ENCODE peak calls at places on chromosome 20, in four cellular contexts. One of them, this sample, is unnamed.
A peak's percentile ranks its signal among the peaks of the same experiment; 100 is the strongest.

GRCh38 chr20:41373851-41374567 is 7.4 kb upstream of the EMILIN3 start:
- DNase-seq in PC-3: no peak
- DNase-seq in RWPE1: no peak
- DNase-seq in left ventricle myocardium inferior: no peak
- DNase-seq in this sample: no peak

GRCh38 chr20:31537116-31537858 is 23.0 kb downstream of the HM13 start:
- DNase-seq in PC-3: no peak
- DNase-seq in RWPE1: no peak
- DNase-seq in left ventricle myocardium inferior: no peak
- DNase-seq in this sample: no peak

GRCh38 chr20:41540916-41541315 is 77.3 kb downstream of the CHD6 start:
- DNase-seq in PC-3: no peak
- DNase-seq in RWPE1: no peak
- DNase-seq in left ventricle myocardium inferior: no peak
- DNase-seq in this sample: no peak

GRCh38 chr20:35954907-35955251 is 577 bp upstream of the SCAND1 start:
- DNase-seq in RWPE1: peak; percentile 67
- DNase-seq in PC-3: peak; percentile 30
- DNase-seq in left ventricle myocardium inferior: no peak
- DNase-seq in this sample: no peak

GRCh38 chr20:56995635-56996075 is 270.8 kb downstream of the BMP7 start:
- DNase-seq in RWPE1: peak; percentile 80
- DNase-seq in left ventricle myocardium inferior: no peak
- DNase-seq in PC-3: peak; percentile 72
- DNase-seq in this sample: peak; percentile 75

GRCh38 chr20:16574656-16575355 is 1.6 kb upstream of the KIF16B start:
- DNase-seq in PC-3: peak; percentile 91
- DNase-seq in RWPE1: peak; percentile 94
- DNase-seq in left ventricle myocardium inferior: peak; percentile 94
- DNase-seq in this sample: peak; percentile 85

GRCh38 chr20:31663838-31664695 is 26.4 kb downstream of the COX4I2 start:
- DNase-seq in PC-3: peak; percentile 32
- DNase-seq in left ventricle myocardium inferior: no peak
- DNase-seq in RWPE1: no peak
- DNase-seq in this sample: no peak

GRCh38 chr20:5928063-5928462 is 22.3 kb downstream of the TRMT6 start:
- DNase-seq in PC-3: no peak
- DNase-seq in left ventricle myocardium inferior: no peak
- DNase-seq in RWPE1: no peak
- DNase-seq in this sample: no peak

GRCh38 chr20:18986146-18986830 is 172.7 kb downstream of the SCP2D1 start:
- DNase-seq in left ventricle myocardium inferior: no peak
- DNase-seq in RWPE1: no peak
- DNase-seq in PC-3: peak; percentile 24
- DNase-seq in this sample: no peak

GRCh38 chr20:61516398-61517208 is 264.5 kb downstream of the CDH4 start:
- DNase-seq in PC-3: no peak
- DNase-seq in RWPE1: no peak
- DNase-seq in left ventricle myocardium inferior: peak; percentile 30
- DNase-seq in this sample: no peak

GRCh38 chr20:62267543-62267942 is 29.2 kb downstream of the OSBPL2 start:
- DNase-seq in left ventricle myocardium inferior: peak; percentile 51
- DNase-seq in RWPE1: peak; percentile 74
- DNase-seq in PC-3: no peak
- DNase-seq in this sample: no peak

GRCh38 chr20:57476641-57477461 is 48.1 kb downstream of the CTCFL start:
- DNase-seq in RWPE1: no peak
- DNase-seq in left ventricle myocardium inferior: no peak
- DNase-seq in PC-3: no peak
- DNase-seq in this sample: no peak

GRCh38 chr20:39993737-39994136 is 695.3 kb downstream of the MAFB start:
- DNase-seq in RWPE1: no peak
- DNase-seq in PC-3: no peak
- DNase-seq in left ventricle myocardium inferior: peak; percentile 17
- DNase-seq in this sample: no peak

GRCh38 chr20:53903652-53903987 is 166.8 kb downstream of the BCAS1 start:
- DNase-seq in RWPE1: peak; percentile 36
- DNase-seq in PC-3: no peak
- DNase-seq in left ventricle myocardium inferior: no peak
- DNase-seq in this sample: no peak

GRCh38 chr20:35618372-35619131 is 2.9 kb downstream of the SPAG4 start:
- DNase-seq in PC-3: peak; percentile 46
- DNase-seq in left ventricle myocardium inferior: no peak
- DNase-seq in RWPE1: peak; percentile 60
- DNase-seq in this sample: no peak

GRCh38 chr20:52179331-52180166 is 12.0 kb downstream of the ZFP64 start:
- DNase-seq in PC-3: no peak
- DNase-seq in left ventricle myocardium inferior: no peak
- DNase-seq in RWPE1: no peak
- DNase-seq in this sample: no peak

GRCh38 chr20:52601295-52601971 is 370.7 kb upstream of the TSHZ2 start:
- DNase-seq in PC-3: no peak
- DNase-seq in RWPE1: no peak
- DNase-seq in left ventricle myocardium inferior: no peak
- DNase-seq in this sample: peak; percentile 22

GRCh38 chr20:14415492-14415891 is 78.1 kb upstream of the FLRT3 start:
- DNase-seq in PC-3: peak; percentile 28
- DNase-seq in RWPE1: no peak
- DNase-seq in left ventricle myocardium inferior: no peak
- DNase-seq in this sample: no peak

GRCh38 chr20:36407196-36407733 is 101.1 kb downstream of the DLGAP4 start:
- DNase-seq in PC-3: peak; percentile 7
- DNase-seq in left ventricle myocardium inferior: no peak
- DNase-seq in RWPE1: peak; percentile 48
- DNase-seq in this sample: no peak

GRCh38 chr20:62452475-62453095 is 23.2 kb downstream of the GATA5 start:
- DNase-seq in PC-3: no peak
- DNase-seq in left ventricle myocardium inferior: no peak
- DNase-seq in RWPE1: peak; percentile 36
- DNase-seq in this sample: no peak

GRCh38 chr20:32664352-32665159 is 9.2 kb downstream of the C20orf203 start:
- DNase-seq in PC-3: no peak
- DNase-seq in left ventricle myocardium inferior: no peak
- DNase-seq in RWPE1: no peak
- DNase-seq in this sample: no peak

GRCh38 chr20:23641936-23642751 is 4.4 kb upstream of the CST3 start:
- DNase-seq in PC-3: peak; percentile 75
- DNase-seq in left ventricle myocardium inferior: no peak
- DNase-seq in RWPE1: peak; percentile 53
- DNase-seq in this sample: no peak

GRCh38 chr20:32581839-32582658 is 3.1 kb downstream of the NOL4L start:
- DNase-seq in PC-3: no peak
- DNase-seq in left ventricle myocardium inferior: no peak
- DNase-seq in RWPE1: no peak
- DNase-seq in this sample: peak; percentile 71

GRCh38 chr20:16260911-16261310 is 312.3 kb downstream of the KIF16B start:
- DNase-seq in PC-3: peak; percentile 61
- DNase-seq in RWPE1: no peak
- DNase-seq in left ventricle myocardium inferior: no peak
- DNase-seq in this sample: no peak

GRCh38 chr20:57824909-57825308 is 115.1 kb upstream of the PMEPA1 start:
- DNase-seq in left ventricle myocardium inferior: no peak
- DNase-seq in PC-3: no peak
- DNase-seq in RWPE1: no peak
- DNase-seq in this sample: no peak

GRCh38 chr20:23335521-23335920 is 15.1 kb upstream of the NXT1 start:
- DNase-seq in RWPE1: no peak
- DNase-seq in PC-3: no peak
- DNase-seq in left ventricle myocardium inferior: no peak
- DNase-seq in this sample: no peak

GRCh38 chr20:1242530-1242929 is 16.7 kb downstream of the RAD21L1 start:
- DNase-seq in left ventricle myocardium inferior: no peak
- DNase-seq in PC-3: peak; percentile 86
- DNase-seq in RWPE1: no peak
- DNase-seq in this sample: no peak

GRCh38 chr20:20360464-20360863 is 7.4 kb upstream of the INSM1 start:
- DNase-seq in RWPE1: peak; percentile 69
- DNase-seq in PC-3: peak; percentile 89
- DNase-seq in left ventricle myocardium inferior: no peak
- DNase-seq in this sample: peak; percentile 54

GRCh38 chr20:62741191-62741676 is 32.6 kb downstream of the NTSR1 start:
- DNase-seq in left ventricle myocardium inferior: peak; percentile 1
- DNase-seq in RWPE1: no peak
- DNase-seq in PC-3: peak; percentile 42
- DNase-seq in this sample: no peak

GRCh38 chr20:24949756-24950127 is 673 bp downstream of the CST7 start:
- DNase-seq in RWPE1: no peak
- DNase-seq in left ventricle myocardium inferior: no peak
- DNase-seq in PC-3: no peak
- DNase-seq in this sample: no peak

GRCh38 chr20:24622856-24623255 is 153.4 kb downstream of the SYNDIG1 start:
- DNase-seq in left ventricle myocardium inferior: no peak
- DNase-seq in PC-3: no peak
- DNase-seq in RWPE1: no peak
- DNase-seq in this sample: no peak

GRCh38 chr20:53581444-53582311 is 12.0 kb downstream of the ZNF217 start:
- DNase-seq in PC-3: peak; percentile 57
- DNase-seq in RWPE1: no peak
- DNase-seq in left ventricle myocardium inferior: no peak
- DNase-seq in this sample: no peak

GRCh38 chr20:59780494-59781185 is 152.8 kb downstream of the SYCP2 start:
- DNase-seq in PC-3: no peak
- DNase-seq in RWPE1: no peak
- DNase-seq in left ventricle myocardium inferior: no peak
- DNase-seq in this sample: no peak

GRCh38 chr20:17556842-17557674 is 12.8 kb upstream of the DSTN start:
- DNase-seq in left ventricle myocardium inferior: peak; percentile 80
- DNase-seq in PC-3: peak; percentile 84
- DNase-seq in RWPE1: peak; percentile 63
- DNase-seq in this sample: no peak

GRCh38 chr20:47063407-47063806 is 168.8 kb downstream of the EYA2 start:
- DNase-seq in PC-3: peak; percentile 35
- DNase-seq in RWPE1: no peak
- DNase-seq in left ventricle myocardium inferior: no peak
- DNase-seq in this sample: no peak

GRCh38 chr20:43404880-43405279 is 52.8 kb upstream of the SRSF6 start:
- DNase-seq in RWPE1: peak; percentile 62
- DNase-seq in PC-3: peak; percentile 40
- DNase-seq in left ventricle myocardium inferior: no peak
- DNase-seq in this sample: no peak

GRCh38 chr20:38298768-38299288 is 5.1 kb upstream of the BPI start:
- DNase-seq in left ventricle myocardium inferior: peak; percentile 79
- DNase-seq in PC-3: no peak
- DNase-seq in RWPE1: no peak
- DNase-seq in this sample: no peak
- TF ChIP-seq CTCF in left ventricle myocardium inferior: no peak
- TF ChIP-seq CTCF in PC-3: no peak
- TF ChIP-seq CTCF in RWPE1: no peak
- TF ChIP-seq CTCF in this sample: no peak

GRCh38 chr20:50744143-50744792 is 12.9 kb downstream of the PARD6B start:
- DNase-seq in left ventricle myocardium inferior: peak; percentile 43
- DNase-seq in RWPE1: peak; percentile 96
- DNase-seq in PC-3: peak; percentile 92
- DNase-seq in this sample: no peak
- TF ChIP-seq CTCF in left ventricle myocardium inferior: peak; percentile 50
- TF ChIP-seq CTCF in RWPE1: peak; percentile 76
- TF ChIP-seq CTCF in PC-3: peak; percentile 69
- TF ChIP-seq CTCF in this sample: no peak

GRCh38 chr20:3749689-3750639 is 17.5 kb downstream of the HSPA12B start:
- DNase-seq in left ventricle myocardium inferior: no peak
- DNase-seq in PC-3: no peak
- DNase-seq in RWPE1: peak; percentile 61
- DNase-seq in this sample: peak; percentile 86
- TF ChIP-seq CTCF in left ventricle myocardium inferior: peak; percentile 71
- TF ChIP-seq CTCF in PC-3: peak; percentile 72
- TF ChIP-seq CTCF in RWPE1: peak; percentile 81
- TF ChIP-seq CTCF in this sample: peak; percentile 99

DNA sequence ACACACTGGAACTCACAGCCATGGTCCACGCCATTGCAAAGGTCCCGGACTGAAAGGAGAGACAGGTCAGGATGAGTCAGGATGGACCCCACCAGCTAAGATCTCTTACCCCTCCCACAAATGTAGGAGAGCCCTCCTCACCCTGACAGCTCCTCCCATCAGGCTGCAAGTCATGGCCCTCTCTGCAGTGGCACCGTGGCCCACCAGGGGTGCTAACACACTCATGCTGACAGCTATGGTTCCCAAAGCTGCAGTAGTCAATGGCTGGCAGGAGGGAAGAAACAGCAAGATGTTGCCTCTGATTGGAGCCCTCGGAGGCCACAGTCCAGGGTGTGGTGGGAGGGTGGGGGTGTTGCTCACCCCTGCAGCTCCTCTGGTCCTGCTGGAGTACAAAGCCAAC is 5.7 kb upstream of the RBPJL start:
- DNase-seq in PC-3: peak; percentile 47
- DNase-seq in left ventricle myocardium inferior: no peak
- DNase-seq in RWPE1: peak; percentile 46
- DNase-seq in this sample: peak; percentile 79
- TF ChIP-seq CTCF in PC-3: peak; percentile 58
- TF ChIP-seq CTCF in left ventricle myocardium inferior: peak; percentile 22
- TF ChIP-seq CTCF in RWPE1: no peak
- TF ChIP-seq CTCF in this sample: peak; percentile 61

GRCh38 chr20:64104667-64105451 is 2.5 kb downstream of the NPBWR2 start:
- DNase-seq in left ventricle myocardium inferior: peak; percentile 4
- DNase-seq in RWPE1: no peak
- DNase-seq in PC-3: no peak
- DNase-seq in this sample: peak; percentile 15
- TF ChIP-seq CTCF in left ventricle myocardium inferior: no peak
- TF ChIP-seq CTCF in RWPE1: no peak
- TF ChIP-seq CTCF in PC-3: no peak
- TF ChIP-seq CTCF in this sample: no peak

DNA sequence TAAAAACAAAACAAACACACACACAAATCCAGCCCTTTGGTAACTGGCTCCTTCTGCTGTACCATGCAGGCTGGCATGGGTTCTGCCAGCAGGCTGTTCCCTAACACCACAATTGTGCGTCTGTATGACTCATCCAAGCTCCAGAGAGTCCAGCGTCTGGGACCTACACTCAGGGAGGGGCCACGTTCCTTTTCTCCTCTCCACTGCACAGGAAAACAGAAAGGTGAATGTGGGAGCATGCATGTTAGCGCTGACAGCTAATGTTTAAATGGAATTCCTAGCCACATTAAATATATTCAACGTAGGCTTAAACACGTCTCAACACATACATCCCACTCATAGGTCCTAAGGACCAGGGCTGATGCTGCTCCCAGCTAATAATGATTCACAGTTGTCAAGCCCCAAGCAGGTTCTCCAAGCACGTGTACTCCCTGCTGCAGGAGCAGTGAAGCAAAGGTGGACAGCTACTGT is 20.7 kb downstream of the MAP1LC3A start:
- DNase-seq in PC-3: peak; percentile 93
- DNase-seq in left ventricle myocardium inferior: peak; percentile 61
- DNase-seq in RWPE1: peak; percentile 94
- DNase-seq in this sample: no peak
- TF ChIP-seq CTCF in PC-3: peak; percentile 96
- TF ChIP-seq CTCF in left ventricle myocardium inferior: peak; percentile 68
- TF ChIP-seq CTCF in RWPE1: peak; percentile 95
- TF ChIP-seq CTCF in this sample: no peak